ENCODE peak calls at places on chromosomes 4 and X, in seven cellular contexts. One of them, this sample, is unnamed.
A peak's percentile ranks its signal among the peaks of the same experiment; 100 is the strongest.

GRCh38 chrX:7444967-7445366 is 297.0 kb upstream of the PUDP start:
- DNase-seq in stomach: no peak
- DNase-seq in SK-N-SH: no peak
- DNase-seq in tibial nerve: no peak
- DNase-seq in suprapubic skin: no peak
- DNase-seq in sigmoid colon: no peak
- DNase-seq in A549: no peak
- DNase-seq in this sample: no peak

GRCh38 chr4:56372774-56373173 is 14.5 kb downstream of the AASDH start:
- DNase-seq in stomach: no peak
- DNase-seq in SK-N-SH: no peak
- DNase-seq in tibial nerve: no peak
- DNase-seq in suprapubic skin: no peak
- DNase-seq in sigmoid colon: no peak
- DNase-seq in A549: no peak
- DNase-seq in this sample: no peak

GRCh38 chrX:22795680-22796079 is 204.1 kb upstream of the DDX53 start:
- DNase-seq in stomach: no peak
- DNase-seq in SK-N-SH: no peak
- DNase-seq in tibial nerve: no peak
- DNase-seq in suprapubic skin: no peak
- DNase-seq in sigmoid colon: no peak
- DNase-seq in A549: no peak
- DNase-seq in this sample: no peak

GRCh38 chrX:152637649-152638442 is at the start of gene GABRQ:
- DNase-seq in stomach: peak; percentile 29
- DNase-seq in SK-N-SH: peak; percentile 88
- DNase-seq in tibial nerve: no peak
- DNase-seq in suprapubic skin: no peak
- DNase-seq in sigmoid colon: no peak
- DNase-seq in A549: peak; percentile 5
- DNase-seq in this sample: no peak

GRCh38 chr4:153764611-153765368 is 5.0 kb upstream of the RNF175 start:
- DNase-seq in stomach: no peak
- DNase-seq in SK-N-SH: no peak
- DNase-seq in tibial nerve: no peak
- DNase-seq in suprapubic skin: no peak
- DNase-seq in sigmoid colon: no peak
- DNase-seq in A549: no peak
- DNase-seq in this sample: no peak

GRCh38 chr4:123661080-123661737 is 264.6 kb downstream of the SPRY1 start:
- DNase-seq in stomach: no peak
- DNase-seq in SK-N-SH: peak; percentile 24
- DNase-seq in tibial nerve: no peak
- DNase-seq in suprapubic skin: no peak
- DNase-seq in sigmoid colon: no peak
- DNase-seq in A549: peak; percentile 10
- DNase-seq in this sample: no peak

GRCh38 chr4:39429476-39430310 is 23.0 kb downstream of the KLB start:
- DNase-seq in stomach: no peak
- DNase-seq in SK-N-SH: no peak
- DNase-seq in tibial nerve: no peak
- DNase-seq in suprapubic skin: no peak
- DNase-seq in sigmoid colon: no peak
- DNase-seq in A549: no peak
- DNase-seq in this sample: no peak

GRCh38 chr4:21113496-21114213 is 413.4 kb downstream of the PACRGL start:
- DNase-seq in stomach: no peak
- DNase-seq in SK-N-SH: peak; percentile 54
- DNase-seq in tibial nerve: no peak
- DNase-seq in suprapubic skin: no peak
- DNase-seq in sigmoid colon: no peak
- DNase-seq in A549: no peak
- DNase-seq in this sample: no peak

GRCh38 chr4:75907956-75908355 is 5.7 kb upstream of the PPEF2 start:
- DNase-seq in stomach: no peak
- DNase-seq in SK-N-SH: no peak
- DNase-seq in tibial nerve: no peak
- DNase-seq in suprapubic skin: no peak
- DNase-seq in sigmoid colon: no peak
- DNase-seq in A549: no peak
- DNase-seq in this sample: peak; percentile 25

GRCh38 chrX:134599173-134599914 is 58.9 kb downstream of the PLAC1 start:
- DNase-seq in stomach: no peak
- DNase-seq in SK-N-SH: no peak
- DNase-seq in tibial nerve: peak; percentile 13
- DNase-seq in suprapubic skin: no peak
- DNase-seq in sigmoid colon: peak; percentile 72
- DNase-seq in A549: no peak
- DNase-seq in this sample: no peak

GRCh38 chrX:5726246-5726645 is 502.4 kb downstream of the NLGN4X start:
- DNase-seq in stomach: no peak
- DNase-seq in SK-N-SH: no peak
- DNase-seq in tibial nerve: no peak
- DNase-seq in suprapubic skin: no peak
- DNase-seq in sigmoid colon: no peak
- DNase-seq in A549: no peak
- DNase-seq in this sample: no peak

GRCh38 chr4:108168672-108169562 is at the start of gene LEF1:
- DNase-seq in stomach: peak; percentile 34
- DNase-seq in SK-N-SH: peak; percentile 63
- DNase-seq in tibial nerve: no peak
- DNase-seq in suprapubic skin: no peak
- DNase-seq in sigmoid colon: no peak
- DNase-seq in A549: no peak
- DNase-seq in this sample: peak; percentile 87

GRCh38 chr4:67684839-67685531 is 16.0 kb downstream of the UBA6 start:
- DNase-seq in stomach: no peak
- DNase-seq in SK-N-SH: no peak
- DNase-seq in tibial nerve: no peak
- DNase-seq in suprapubic skin: no peak
- DNase-seq in sigmoid colon: no peak
- DNase-seq in A549: no peak
- DNase-seq in this sample: no peak

GRCh38 chrX:69192603-69193002 is 27.4 kb upstream of the PJA1 start:
- DNase-seq in stomach: no peak
- DNase-seq in SK-N-SH: no peak
- DNase-seq in tibial nerve: no peak
- DNase-seq in suprapubic skin: no peak
- DNase-seq in sigmoid colon: no peak
- DNase-seq in A549: no peak
- DNase-seq in this sample: no peak

GRCh38 chrX:68640661-68641060 is 6.8 kb upstream of the STARD8 start:
- DNase-seq in stomach: no peak
- DNase-seq in SK-N-SH: no peak
- DNase-seq in tibial nerve: no peak
- DNase-seq in suprapubic skin: no peak
- DNase-seq in sigmoid colon: no peak
- DNase-seq in A549: no peak
- DNase-seq in this sample: no peak

GRCh38 chrX:139739138-139739537 is 31.2 kb upstream of the MCF2 start:
- DNase-seq in stomach: no peak
- DNase-seq in SK-N-SH: no peak
- DNase-seq in tibial nerve: no peak
- DNase-seq in suprapubic skin: no peak
- DNase-seq in sigmoid colon: no peak
- DNase-seq in A549: no peak
- DNase-seq in this sample: no peak

GRCh38 chrX:70411475-70411874 is 11.6 kb upstream of the GDPD2 start:
- DNase-seq in stomach: no peak
- DNase-seq in SK-N-SH: no peak
- DNase-seq in tibial nerve: no peak
- DNase-seq in suprapubic skin: no peak
- DNase-seq in sigmoid colon: no peak
- DNase-seq in A549: no peak
- DNase-seq in this sample: no peak

GRCh38 chrX:45912316-45912715 is 632.9 kb downstream of the ZNF674 start:
- DNase-seq in stomach: no peak
- DNase-seq in SK-N-SH: no peak
- DNase-seq in tibial nerve: no peak
- DNase-seq in suprapubic skin: no peak
- DNase-seq in sigmoid colon: no peak
- DNase-seq in A549: no peak
- DNase-seq in this sample: no peak

GRCh38 chr4:56799291-56799823 is 22.1 kb downstream of the SPINK2 start:
- DNase-seq in stomach: no peak
- DNase-seq in SK-N-SH: no peak
- DNase-seq in tibial nerve: no peak
- DNase-seq in suprapubic skin: no peak
- DNase-seq in sigmoid colon: no peak
- DNase-seq in A549: no peak
- DNase-seq in this sample: no peak

GRCh38 chr4:41177016-41177415 is 37.3 kb downstream of the APBB2 start:
- DNase-seq in stomach: no peak
- DNase-seq in SK-N-SH: no peak
- DNase-seq in tibial nerve: no peak
- DNase-seq in suprapubic skin: no peak
- DNase-seq in sigmoid colon: no peak
- DNase-seq in A549: no peak
- DNase-seq in this sample: no peak

GRCh38 chr4:98556451-98556850 is 102.0 kb downstream of the TSPAN5 start:
- DNase-seq in stomach: no peak
- DNase-seq in SK-N-SH: no peak
- DNase-seq in tibial nerve: no peak
- DNase-seq in suprapubic skin: no peak
- DNase-seq in sigmoid colon: no peak
- DNase-seq in A549: no peak
- DNase-seq in this sample: no peak

GRCh38 chr4:67430989-67431388 is 114.3 kb downstream of the CENPC start:
- DNase-seq in stomach: no peak
- DNase-seq in SK-N-SH: no peak
- DNase-seq in tibial nerve: no peak
- DNase-seq in suprapubic skin: no peak
- DNase-seq in sigmoid colon: no peak
- DNase-seq in A549: no peak
- DNase-seq in this sample: no peak

GRCh38 chrX:108397627-108398392 is 40.4 kb downstream of the COL4A6 start:
- DNase-seq in stomach: no peak
- DNase-seq in SK-N-SH: no peak
- DNase-seq in tibial nerve: no peak
- DNase-seq in suprapubic skin: no peak
- DNase-seq in sigmoid colon: no peak
- DNase-seq in A549: no peak
- DNase-seq in this sample: no peak

DNA sequence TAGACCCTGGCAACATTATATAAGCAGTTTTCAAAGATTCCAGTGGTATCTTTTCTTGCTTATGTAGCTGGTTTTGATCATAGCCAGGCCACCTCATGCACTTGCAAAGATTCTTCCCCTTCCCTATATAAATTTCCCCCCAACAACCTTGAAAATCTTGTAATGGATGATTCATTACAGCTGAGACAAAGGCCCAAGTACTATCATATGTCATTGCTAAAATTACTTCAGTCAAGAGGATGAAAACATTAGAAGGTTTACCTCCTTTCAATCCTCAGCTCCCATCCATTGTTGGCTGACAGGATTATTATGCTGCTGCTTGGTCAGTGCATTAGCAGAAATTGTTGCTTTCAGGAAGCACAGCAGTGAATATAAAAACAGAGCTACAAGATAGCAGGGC is 7.9 kb upstream of the ARHGEF38 start:
- DNase-seq in stomach: no peak
- DNase-seq in SK-N-SH: no peak
- DNase-seq in tibial nerve: no peak
- DNase-seq in suprapubic skin: no peak
- DNase-seq in sigmoid colon: no peak
- DNase-seq in A549: no peak
- DNase-seq in this sample: no peak
- TF ChIP-seq EP300 in stomach: no peak
- TF ChIP-seq EP300 in SK-N-SH: no peak
- TF ChIP-seq EP300 in tibial nerve: no peak
- TF ChIP-seq EP300 in suprapubic skin: no peak
- TF ChIP-seq EP300 in sigmoid colon: no peak
- TF ChIP-seq EP300 in A549: no peak
- TF ChIP-seq EP300 in this sample: no peak

DNA sequence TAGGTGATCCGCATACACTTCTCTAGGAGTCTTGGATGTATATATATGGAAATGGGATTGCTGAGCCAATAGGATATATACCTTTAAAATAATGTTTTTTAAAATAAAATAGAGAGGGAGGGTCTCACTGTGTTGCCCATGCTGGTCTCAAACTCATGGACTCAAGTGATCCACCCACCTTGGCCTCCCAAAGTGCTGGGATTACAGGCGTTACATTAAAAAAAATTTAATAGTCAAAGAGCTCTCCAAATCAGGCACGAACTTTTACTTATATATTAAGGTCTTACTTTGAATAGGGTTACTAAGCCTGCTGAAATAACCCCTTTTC is 109.0 kb downstream of the GNL3L start:
- DNase-seq in stomach: no peak
- DNase-seq in SK-N-SH: no peak
- DNase-seq in tibial nerve: no peak
- DNase-seq in suprapubic skin: no peak
- DNase-seq in sigmoid colon: no peak
- DNase-seq in A549: no peak
- DNase-seq in this sample: no peak
- H3K4me3 ChIP-seq in stomach: peak overlapping the region; percentile 29
- H3K4me3 ChIP-seq in SK-N-SH: peak overlapping the region; percentile 66
- H3K4me3 ChIP-seq in tibial nerve: peak overlapping the region; percentile 32
- H3K4me3 ChIP-seq in suprapubic skin: peak overlapping the region; percentile 45
- H3K4me3 ChIP-seq in sigmoid colon: peak overlapping the region; percentile 48
- H3K4me3 ChIP-seq in A549: peak overlapping the region; percentile 53
- H3K4me3 ChIP-seq in this sample: peak overlapping the region; percentile 48

GRCh38 chr4:4326136-4326535 is 36.1 kb downstream of the ZBTB49 start:
- DNase-seq in stomach: no peak
- DNase-seq in SK-N-SH: no peak
- DNase-seq in tibial nerve: no peak
- DNase-seq in suprapubic skin: no peak
- DNase-seq in sigmoid colon: peak; percentile 27
- DNase-seq in A549: no peak
- DNase-seq in this sample: peak; percentile 3

GRCh38 chr4:4328840-4329239 is 38.8 kb downstream of the ZBTB49 start:
- DNase-seq in stomach: no peak
- DNase-seq in SK-N-SH: no peak
- DNase-seq in tibial nerve: no peak
- DNase-seq in suprapubic skin: no peak
- DNase-seq in sigmoid colon: peak; percentile 14
- DNase-seq in A549: no peak
- DNase-seq in this sample: no peak

GRCh38 chr4:4328206-4328605 is 38.2 kb downstream of the ZBTB49 start:
- DNase-seq in stomach: no peak
- DNase-seq in SK-N-SH: no peak
- DNase-seq in tibial nerve: no peak
- DNase-seq in suprapubic skin: no peak
- DNase-seq in sigmoid colon: peak; percentile 11
- DNase-seq in A549: no peak
- DNase-seq in this sample: no peak

GRCh38 chr4:4329496-4329895 is 39.4 kb downstream of the ZBTB49 start:
- DNase-seq in stomach: no peak
- DNase-seq in SK-N-SH: no peak
- DNase-seq in tibial nerve: no peak
- DNase-seq in suprapubic skin: no peak
- DNase-seq in sigmoid colon: peak; percentile 34
- DNase-seq in A549: no peak
- DNase-seq in this sample: no peak

GRCh38 chr4:4327652-4328121 is 37.6 kb downstream of the ZBTB49 start:
- DNase-seq in stomach: no peak
- DNase-seq in SK-N-SH: peak; percentile 78
- DNase-seq in tibial nerve: no peak
- DNase-seq in suprapubic skin: no peak
- DNase-seq in sigmoid colon: peak; percentile 66
- DNase-seq in A549: peak; percentile 10
- DNase-seq in this sample: peak; percentile 25
- TF ChIP-seq CTCF in stomach: no peak
- TF ChIP-seq CTCF in SK-N-SH: peak; percentile 25
- TF ChIP-seq CTCF in tibial nerve: no peak
- TF ChIP-seq CTCF in suprapubic skin: no peak
- TF ChIP-seq CTCF in sigmoid colon: no peak
- TF ChIP-seq CTCF in A549: no peak
- TF ChIP-seq CTCF in this sample: no peak

GRCh38 chrX:153944140-153944799 is at the start of gene RENBP:
- DNase-seq in stomach: peak; percentile 45
- DNase-seq in SK-N-SH: peak; percentile 70
- DNase-seq in tibial nerve: peak; percentile 32
- DNase-seq in suprapubic skin: no peak
- DNase-seq in sigmoid colon: no peak
- DNase-seq in A549: no peak
- DNase-seq in this sample: peak; percentile 79
- TF ChIP-seq EP300 in stomach: no peak
- TF ChIP-seq EP300 in SK-N-SH: no peak
- TF ChIP-seq EP300 in tibial nerve: peak; percentile 34
- TF ChIP-seq EP300 in suprapubic skin: no peak
- TF ChIP-seq EP300 in sigmoid colon: no peak
- TF ChIP-seq EP300 in A549: no peak
- TF ChIP-seq EP300 in this sample: no peak